ENCODE peak calls at places on chromosomes 5 and 9, in four cellular contexts. K is right cardiac atrium, Y is AG10803, W is A673. D is an unnamed sample.

GRCh38 chr5:35009059-35009458 is 38.7 kb downstream of the AGXT2 start:
- DNase-seq in K (no peak), Y (peak), W (no peak), D (no peak)

GRCh38 chr5:73201547-73202513 is 28.8 kb downstream of the TMEM174 start:
- DNase-seq in Y (peak), K (peak), W (peak), D (no peak)

GRCh38 chr5:168992687-168993086 is 308.3 kb downstream of the SLIT3 start:
- DNase-seq in W (peak), K (no peak), Y (no peak), D (no peak)

GRCh38 chr9:77099388-77099787 is 77.9 kb upstream of the VPS13A start:
- DNase-seq in K (no peak), Y (no peak), W (peak), D (no peak)

GRCh38 chr9:36488322-36488838 is 84.3 kb upstream of the MELK start:
- DNase-seq in W (no peak), K (no peak), Y (no peak), D (no peak)

GRCh38 chr9:114403153-114403756 is 15.5 kb upstream of the AKNA start:
- DNase-seq in Y (no peak), W (no peak), K (no peak), D (no peak)

GRCh38 chr5:57246426-57246825 is 72.6 kb downstream of the GPBP1 start:
- DNase-seq in Y (no peak), W (no peak), K (no peak), D (no peak)

GRCh38 chr5:6742081-6742758 is 29.0 kb downstream of the TENT4A start:
- DNase-seq in W (no peak), K (no peak), Y (no peak), D (no peak)

GRCh38 chr9:97908736-97909135 is 13.6 kb downstream of the TRMO start:
- DNase-seq in W (no peak), K (no peak), Y (no peak), D (no peak)

GRCh38 chr5:87121315-87122170 is 146.1 kb upstream of the RASA1 start:
- DNase-seq in Y (peak), W (peak), K (no peak), D (peak)

GRCh38 chr9:113154471-113154870 is 3.7 kb downstream of the SLC31A2 start:
- DNase-seq in W (no peak), K (no peak), Y (peak), D (no peak)

GRCh38 chr9:7507539-7508251 is 291.9 kb downstream of the DMAC1 start:
- DNase-seq in K (peak), Y (no peak), W (no peak), D (no peak)

GRCh38 chr9:69946800-69947437 is 96.7 kb upstream of the MAMDC2 start:
- DNase-seq in W (no peak), Y (peak), K (no peak), D (no peak)

GRCh38 chr5:151278845-151279244 is 24.7 kb downstream of the SLC36A3 start:
- DNase-seq in Y (no peak), W (no peak), K (no peak), D (no peak)

GRCh38 chr5:34529581-34530331 is 126.4 kb upstream of the RAI14 start:
- DNase-seq in K (no peak), Y (peak), W (no peak), D (no peak)

GRCh38 chr5:78429332-78429849 is 69.0 kb downstream of the SCAMP1 start:
- DNase-seq in K (no peak), W (no peak), Y (no peak), D (no peak)

GRCh38 chr9:132671620-132672412 is 1.6 kb downstream of the GTF3C4 start:
- DNase-seq in K (no peak), Y (no peak), W (no peak), D (no peak)

GRCh38 chr5:56514246-56514645 is 281.1 kb upstream of the ANKRD55 start:
- DNase-seq in K (no peak), Y (no peak), W (no peak), D (no peak)

GRCh38 chr9:127865645-127866464 is 11.4 kb upstream of the ENG start:
- DNase-seq in Y (no peak), W (no peak), K (no peak), D (no peak)

GRCh38 chr9:82987790-82988189 is 75.2 kb downstream of the RASEF start:
- DNase-seq in W (no peak), Y (no peak), K (no peak), D (no peak)

GRCh38 chr9:127175764-127176163 is 53.3 kb upstream of the ANGPTL2 start:
- DNase-seq in Y (no peak), K (peak), W (no peak), D (no peak)

GRCh38 chr5:120055858-120056257 is 408.2 kb upstream of the PRR16 start:
- DNase-seq in W (peak), K (no peak), Y (peak), D (no peak)

GRCh38 chr5:56299212-56299611 is 66.1 kb upstream of the ANKRD55 start:
- DNase-seq in Y (no peak), K (peak), W (no peak), D (no peak)

GRCh38 chr9:68974431-68974830 is 39.5 kb downstream of the PRKACG start:
- DNase-seq in W (no peak), Y (no peak), K (no peak), D (no peak)

GRCh38 chr5:132221781-132222648 is 5.6 kb downstream of the P4HA2 start:
- DNase-seq in K (peak), Y (peak), W (no peak), D (no peak)

GRCh38 chr9:114300846-114301797 is 21.8 kb upstream of the ORM1 start:
- DNase-seq in W (no peak), K (peak), Y (no peak), D (no peak)

GRCh38 chr5:122835681-122836080 is 9.7 kb upstream of the SNX24 start:
- DNase-seq in K (no peak), Y (no peak), W (peak), D (no peak)

GRCh38 chr9:94919376-94920098 is 193.0 kb downstream of the AOPEP start:
- DNase-seq in W (no peak), Y (peak), K (no peak), D (no peak)

GRCh38 chr9:127122176-127123151 is at the start of gene ANGPTL2:
- DNase-seq in Y (peak), K (peak), W (peak), D (no peak)

GRCh38 chr9:134533850-134534585 is 107.6 kb upstream of the COL5A1 start:
- DNase-seq in W (no peak), Y (no peak), K (no peak), D (no peak)

GRCh38 chr5:1448511-1449011 is 3.3 kb upstream of the SLC6A3 start:
- DNase-seq in Y (no peak), W (no peak), K (no peak), D (no peak)

DNA sequence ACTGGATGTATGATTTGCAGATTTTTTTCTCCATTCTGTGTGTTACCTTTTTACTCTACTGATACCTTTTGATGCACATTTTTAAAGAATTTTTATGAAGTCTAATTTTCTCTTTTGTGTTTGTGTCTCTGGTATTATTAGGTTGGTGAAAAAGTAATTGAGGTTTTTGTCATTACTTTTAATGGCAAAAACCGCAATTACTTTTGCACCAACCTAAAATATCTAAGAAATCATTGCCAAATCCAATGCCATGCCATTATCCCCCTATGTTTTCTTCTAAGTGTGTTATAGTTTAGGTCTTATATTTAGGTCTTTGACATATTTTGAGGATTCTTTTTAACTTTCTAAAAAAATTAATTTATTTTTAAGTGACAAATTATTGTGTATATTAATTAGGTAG is 43.4 kb upstream of the STARD4 start:
- DNase-seq in K (no peak), Y (no peak), W (no peak), D (no peak)
- H3K4me3 ChIP-seq in K (no peak), Y (no peak), W (no peak), D (no peak)

GRCh38 chr9:21550392-21550791 is 68.3 kb upstream of the IFNE start:
- DNase-seq in W (no peak), K (no peak), Y (no peak), D (no peak)
- H3K4me3 ChIP-seq in W (no peak), K (no peak), Y (no peak), D (no peak)

GRCh38 chr9:81741103-81741502 is 51.8 kb upstream of the TLE1 start:
- DNase-seq in W (no peak), K (no peak), Y (no peak), D (no peak)

DNA sequence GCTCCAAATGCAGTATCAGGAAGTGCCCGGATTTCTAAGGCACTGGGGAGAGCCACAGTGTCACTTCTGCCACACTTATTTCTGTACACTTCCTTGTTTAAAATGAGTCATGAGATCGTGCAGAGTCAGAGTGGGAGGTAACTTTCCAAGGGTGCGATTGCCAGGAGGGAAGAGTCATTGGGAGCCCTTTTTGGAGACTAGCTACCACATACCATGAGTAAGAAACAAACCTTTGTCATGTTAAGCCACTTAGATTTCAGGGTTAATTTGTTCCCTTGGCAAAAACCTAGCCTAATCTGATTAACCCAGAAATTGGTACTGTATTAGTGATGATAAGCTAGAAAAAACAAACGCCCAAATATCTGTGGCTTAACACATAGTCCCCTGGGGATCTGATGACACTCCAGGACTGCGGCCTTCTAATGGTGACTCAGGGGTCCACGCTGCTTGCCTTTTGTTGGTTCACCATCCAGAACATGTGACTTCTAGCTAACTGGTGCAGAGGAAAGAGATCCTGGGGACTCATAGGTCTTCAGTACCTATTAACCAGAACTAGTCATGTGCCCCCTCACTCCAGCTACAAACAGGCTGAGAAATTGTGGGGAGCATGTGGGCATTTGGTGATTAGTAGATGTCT is 48.6 kb upstream of the TLE1 start:
- DNase-seq in Y (peak), K (peak), W (no peak), D (no peak)
- H3K4me3 ChIP-seq in Y (no peak), K (no peak), W (no peak), D (no peak)

GRCh38 chr9:34123682-34124081 is 2.8 kb downstream of the DCAF12 start:
- DNase-seq in W (no peak), Y (no peak), K (no peak), D (no peak)
- H3K4me3 ChIP-seq in W (no peak), Y (no peak), K (no peak), D (no peak)

DNA sequence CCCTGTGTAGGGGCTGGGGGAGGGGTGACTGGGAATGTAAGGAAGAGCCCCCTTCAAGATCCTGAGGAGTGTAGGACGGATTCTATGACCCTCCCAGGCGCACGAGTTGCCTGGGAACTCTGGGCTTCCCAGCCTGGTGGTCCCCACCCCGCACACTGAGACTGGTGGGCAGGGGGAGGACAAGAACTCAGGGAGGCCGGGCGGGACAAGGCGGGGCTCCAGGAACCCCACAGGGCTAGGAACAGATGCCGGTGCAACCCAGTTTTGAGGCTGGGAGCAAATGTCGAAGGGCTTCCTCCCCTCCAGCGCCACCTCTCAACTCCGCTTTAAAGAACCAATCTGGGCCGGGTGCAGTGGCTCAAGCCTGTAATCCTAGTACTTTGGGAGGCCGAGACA is 1.3 kb upstream of the VDAC1 start:
- DNase-seq in Y (no peak), W (no peak), K (no peak), D (no peak)
- H3K4me3 ChIP-seq in Y (peak), W (no peak), K (no peak), D (no peak)

DNA sequence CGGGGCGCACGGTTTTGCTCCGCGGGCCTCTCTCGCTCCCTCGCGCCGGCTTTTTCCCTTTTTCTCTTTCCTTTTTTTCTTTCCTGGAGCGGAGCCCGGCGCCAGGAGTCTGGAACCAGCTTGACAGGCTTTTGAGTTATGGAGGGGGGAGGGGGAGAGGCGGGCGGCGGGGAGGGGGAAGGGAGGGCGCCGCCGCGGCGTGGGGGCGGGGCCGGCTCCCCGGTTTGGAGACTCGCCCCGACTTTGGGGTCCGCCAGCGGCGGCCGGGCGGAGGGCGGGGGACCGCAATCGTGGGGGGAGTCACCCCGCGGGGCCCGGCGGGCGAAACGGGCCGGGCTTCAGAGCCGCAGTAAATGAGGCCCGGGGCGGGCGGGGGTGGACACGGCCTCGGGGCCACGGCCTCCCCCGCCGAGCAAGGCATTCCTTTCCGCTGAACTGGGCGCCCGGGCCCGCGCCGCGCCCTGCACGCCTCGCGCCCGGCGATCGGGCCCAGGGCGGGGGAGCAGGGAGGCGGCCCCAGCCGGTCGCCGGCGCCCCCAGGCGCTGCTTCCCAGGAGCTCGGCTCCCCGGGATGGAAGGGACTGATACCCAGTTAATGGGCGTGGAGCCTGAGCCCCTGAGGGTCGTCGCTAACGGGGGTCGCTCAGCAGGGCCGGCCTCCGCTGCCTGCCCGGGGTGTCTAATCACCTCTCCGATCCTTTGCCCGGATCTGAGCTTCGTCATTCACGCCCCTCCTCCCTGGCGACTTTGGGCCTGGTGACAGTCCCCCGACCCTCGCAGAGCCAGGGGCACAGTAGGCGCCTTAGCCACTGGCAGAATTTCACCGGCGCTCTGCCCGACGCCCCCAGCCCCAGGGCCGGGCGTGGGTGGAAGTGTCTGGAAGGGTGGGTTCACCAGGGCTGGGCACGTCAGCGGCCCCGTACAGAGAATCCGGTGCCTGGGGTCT is 138.1 kb downstream of the C9orf50 start:
- DNase-seq in K (peak), Y (peak), W (peak), D (no peak)
- H3K4me3 ChIP-seq in K (peak), Y (peak), W (peak), D (peak)